ENCODE peak calls at places on chromosome 5, in five cellular contexts. One of them, this sample, is unnamed.

GRCh38 chr5:24642022-24642421 is 2.8 kb downstream of the CDH10 start:
- DNase-seq in mesendoderm: peak
- DNase-seq in immature natural killer cell: no peak
- DNase-seq in NCI-H226: no peak
- DNase-seq in lung: no peak
- DNase-seq in this sample: no peak

GRCh38 chr5:146744358-146744757 is 134.2 kb downstream of the PPP2R2B start:
- DNase-seq in lung: no peak
- DNase-seq in immature natural killer cell: no peak
- DNase-seq in NCI-H226: no peak
- DNase-seq in mesendoderm: peak
- DNase-seq in this sample: no peak

GRCh38 chr5:35857606-35858205 is 1.0 kb downstream of the IL7R start:
- DNase-seq in immature natural killer cell: no peak
- DNase-seq in NCI-H226: peak
- DNase-seq in mesendoderm: no peak
- DNase-seq in lung: no peak
- DNase-seq in this sample: no peak

GRCh38 chr5:107512029-107512428 is 158.7 kb downstream of the EFNA5 start:
- DNase-seq in NCI-H226: no peak
- DNase-seq in immature natural killer cell: no peak
- DNase-seq in lung: no peak
- DNase-seq in mesendoderm: peak
- DNase-seq in this sample: no peak

GRCh38 chr5:180050106-180050929 is 21.2 kb downstream of the RNF130 start:
- DNase-seq in immature natural killer cell: no peak
- DNase-seq in mesendoderm: no peak
- DNase-seq in NCI-H226: no peak
- DNase-seq in lung: no peak
- DNase-seq in this sample: no peak

GRCh38 chr5:170554566-170555267 is 50.9 kb downstream of the KCNIP1 start:
- DNase-seq in lung: no peak
- DNase-seq in mesendoderm: peak
- DNase-seq in immature natural killer cell: no peak
- DNase-seq in NCI-H226: peak
- DNase-seq in this sample: peak

GRCh38 chr5:153670081-153670480 is 179.6 kb downstream of the GRIA1 start:
- DNase-seq in lung: no peak
- DNase-seq in mesendoderm: peak
- DNase-seq in immature natural killer cell: no peak
- DNase-seq in NCI-H226: no peak
- DNase-seq in this sample: no peak

GRCh38 chr5:57937025-57937424 is 454.4 kb upstream of the ACTBL2 start:
- DNase-seq in lung: no peak
- DNase-seq in immature natural killer cell: no peak
- DNase-seq in mesendoderm: no peak
- DNase-seq in NCI-H226: no peak
- DNase-seq in this sample: no peak

GRCh38 chr5:135451581-135452360 is at the start of gene TIFAB:
- DNase-seq in immature natural killer cell: no peak
- DNase-seq in lung: no peak
- DNase-seq in mesendoderm: no peak
- DNase-seq in NCI-H226: no peak
- DNase-seq in this sample: no peak

GRCh38 chr5:163565492-163565891 is 60.1 kb downstream of the MAT2B start:
- DNase-seq in NCI-H226: no peak
- DNase-seq in mesendoderm: peak
- DNase-seq in lung: no peak
- DNase-seq in immature natural killer cell: no peak
- DNase-seq in this sample: no peak

GRCh38 chr5:151015974-151016587 is 4.3 kb upstream of the GPX3 start:
- DNase-seq in lung: no peak
- DNase-seq in immature natural killer cell: no peak
- DNase-seq in mesendoderm: no peak
- DNase-seq in NCI-H226: no peak
- DNase-seq in this sample: no peak

GRCh38 chr5:154278908-154279307 is 88.4 kb downstream of the GALNT10 start:
- DNase-seq in immature natural killer cell: no peak
- DNase-seq in lung: no peak
- DNase-seq in NCI-H226: no peak
- DNase-seq in mesendoderm: no peak
- DNase-seq in this sample: no peak

GRCh38 chr5:154221371-154221896 is 30.9 kb downstream of the GALNT10 start:
- DNase-seq in mesendoderm: peak
- DNase-seq in immature natural killer cell: peak
- DNase-seq in NCI-H226: peak
- DNase-seq in lung: peak
- DNase-seq in this sample: peak

GRCh38 chr5:61409568-61409967 is 77.5 kb downstream of the ZSWIM6 start:
- DNase-seq in NCI-H226: peak
- DNase-seq in immature natural killer cell: no peak
- DNase-seq in lung: no peak
- DNase-seq in mesendoderm: peak
- DNase-seq in this sample: no peak

GRCh38 chr5:170262061-170262764 is 29.4 kb downstream of the C5orf58 start:
- DNase-seq in lung: no peak
- DNase-seq in mesendoderm: no peak
- DNase-seq in NCI-H226: no peak
- DNase-seq in immature natural killer cell: no peak
- DNase-seq in this sample: no peak

GRCh38 chr5:32810812-32811211 is 99.7 kb downstream of the NPR3 start:
- DNase-seq in lung: no peak
- DNase-seq in immature natural killer cell: no peak
- DNase-seq in NCI-H226: no peak
- DNase-seq in mesendoderm: no peak
- DNase-seq in this sample: no peak

This sample was measured in mucosa of gallbladder.